ENCODE peak calls at places on chromosomes 11 and 22, in seven cellular contexts. S, G, W, H, J, V and B are unnamed samples. For H3K4me1, the result is how much of the 10 kb centered on the place peaks cover.

GRCh38 chr22:26887456-26887855 is 230.1 kb downstream of the MIAT start:
- DNase-seq in S (no peak), G (no peak), W (no peak), H (no peak), J (peak), V (no peak), B (no peak)

GRCh38 chr11:29293825-29294224 is 723.0 kb downstream of the KCNA4 start:
- DNase-seq in S (no peak), G (no peak), W (no peak), H (no peak), J (no peak), V (no peak), B (no peak)

GRCh38 chr22:38713921-38714320 is 8.2 kb downstream of the GTPBP1 start:
- DNase-seq in S (no peak), G (no peak), W (no peak), H (no peak), J (peak), V (no peak), B (no peak)

GRCh38 chr11:72625746-72626636 is 48.2 kb downstream of the PDE2A start:
- DNase-seq in S (no peak), G (peak), W (peak), H (peak), J (no peak), V (no peak), B (no peak)

GRCh38 chr11:95768521-95768920 is 21.1 kb downstream of the FAM76B start:
- DNase-seq in S (no peak), G (no peak), W (no peak), H (no peak), J (peak), V (no peak), B (no peak)

GRCh38 chr11:42239102-42239501 is 779.6 kb upstream of the LRRC4C start:
- DNase-seq in S (no peak), G (no peak), W (no peak), H (no peak), J (no peak), V (no peak), B (no peak)

GRCh38 chr11:65316979-65317786 is 2.5 kb downstream of the CDC42EP2 start:
- DNase-seq in S (peak), G (peak), W (peak), H (peak), J (peak), V (no peak), B (no peak)

GRCh38 chr11:2575611-2576051 is 124.2 kb downstream of the KCNQ1OT1 start:
- DNase-seq in S (no peak), G (no peak), W (peak), H (peak), J (no peak), V (no peak), B (no peak)

GRCh38 chr11:116276051-116277044 is 496.4 kb downstream of the BUD13 start:
- DNase-seq in S (peak), G (peak), W (peak), H (peak), J (peak), V (no peak), B (peak)

GRCh38 chr11:33384251-33384650 is 127.1 kb downstream of the HIPK3 start:
- DNase-seq in S (no peak), G (no peak), W (no peak), H (no peak), J (no peak), V (no peak), B (no peak)

GRCh38 chr11:57491371-57492061 is 24.0 kb downstream of the SLC43A1 start:
- DNase-seq in S (no peak), G (no peak), W (peak), H (no peak), J (peak), V (no peak), B (peak)

GRCh38 chr11:40867991-40868685 is 591.3 kb downstream of the LRRC4C start:
- DNase-seq in S (no peak), G (no peak), W (no peak), H (no peak), J (peak), V (no peak), B (no peak)

GRCh38 chr11:35179466-35180135 is 40.6 kb downstream of the CD44 start:
- DNase-seq in S (no peak), G (no peak), W (no peak), H (no peak), J (no peak), V (no peak), B (no peak)

GRCh38 chr11:35183526-35183925 is 44.6 kb downstream of the CD44 start:
- DNase-seq in S (no peak), G (no peak), W (no peak), H (no peak), J (no peak), V (no peak), B (no peak)

GRCh38 chr11:35185696-35186095 is 46.7 kb downstream of the CD44 start:
- DNase-seq in S (no peak), G (no peak), W (no peak), H (no peak), J (no peak), V (no peak), B (no peak)

GRCh38 chr11:35180311-35181233 is 41.6 kb downstream of the CD44 start:
- DNase-seq in S (no peak), G (no peak), W (no peak), H (no peak), J (no peak), V (no peak), B (no peak)

GRCh38 chr11:35182317-35182939 is 43.5 kb downstream of the CD44 start:
- DNase-seq in S (no peak), G (no peak), W (no peak), H (no peak), J (no peak), V (no peak), B (no peak)
- H3K27ac ChIP-seq in S (no peak), G (no peak), W (peak), H (no peak), J (no peak), V (no peak), B (no peak)

DNA sequence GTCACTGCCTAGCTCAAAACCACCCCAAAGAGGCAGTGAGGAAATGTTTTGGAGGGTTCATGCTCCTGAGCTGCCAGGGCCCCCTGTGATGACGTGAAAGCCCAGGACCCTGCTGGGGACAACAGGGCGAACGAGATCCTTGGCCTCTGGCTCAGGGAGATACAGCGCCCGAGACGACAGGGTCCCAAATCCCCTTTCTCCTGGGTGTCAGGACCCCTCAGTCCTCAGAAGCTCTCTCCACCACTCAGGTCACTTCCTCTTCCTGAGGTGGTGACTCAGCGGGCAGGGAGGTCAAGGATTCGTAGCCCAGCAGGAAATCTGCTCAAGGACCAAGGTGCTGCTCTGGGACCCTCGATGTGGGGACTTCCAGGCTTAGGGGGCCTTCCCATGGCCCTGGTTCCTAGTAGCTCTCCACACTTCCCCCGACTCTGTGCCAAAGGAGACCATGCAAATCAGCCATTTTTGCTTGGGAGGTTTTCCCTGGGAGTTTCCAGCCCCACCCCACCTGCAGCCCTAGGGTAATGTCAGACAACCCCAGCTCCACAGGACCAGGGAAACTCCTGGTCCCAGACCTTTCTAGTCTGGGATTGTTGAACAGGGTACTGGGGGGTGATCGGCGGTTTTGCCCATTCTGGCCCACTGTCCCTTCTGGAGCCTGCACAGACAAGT is 12.8 kb downstream of the BCL9L start:
- DNase-seq in S (no peak), G (no peak), W (no peak), H (no peak), J (peak), V (no peak), B (no peak)
- H3K4me1 ChIP-seq in S (half or more), G (half or more), W (half or more), H (half or more), J (half or more), V (half or more), B (half or more)

DNA sequence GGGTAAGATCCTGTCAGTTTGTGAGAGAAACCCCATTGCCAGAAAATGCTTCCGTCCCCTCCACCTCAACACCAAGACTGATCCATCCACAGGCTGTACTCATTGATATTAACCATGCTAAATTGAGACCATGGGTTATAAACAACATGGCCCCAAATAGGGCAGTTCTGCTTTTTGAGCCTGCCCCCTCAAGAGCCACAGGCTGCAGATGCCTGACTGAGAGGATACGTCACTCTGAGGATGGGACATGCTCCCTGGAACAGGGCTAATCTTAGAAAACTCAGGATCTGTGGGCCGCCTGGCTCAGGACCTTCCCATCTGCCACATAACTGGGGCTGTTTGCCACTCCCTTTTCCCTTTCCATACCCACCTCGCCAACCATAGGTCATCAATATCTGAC is 99.8 kb downstream of the MICAL2 start:
- DNase-seq in S (no peak), G (no peak), W (no peak), H (no peak), J (no peak), V (no peak), B (no peak)
- H3K27ac ChIP-seq in S (no peak), G (no peak), W (no peak), H (no peak), J (no peak), V (no peak), B (no peak)

GRCh38 chr11:68369161-68369560 is 56.8 kb downstream of the LRP5 start:
- DNase-seq in S (no peak), G (no peak), W (no peak), H (no peak), J (no peak), V (no peak), B (no peak)

GRCh38 chr11:68372114-68372513 is 59.7 kb downstream of the LRP5 start:
- DNase-seq in S (no peak), G (no peak), W (no peak), H (peak), J (no peak), V (no peak), B (no peak)

GRCh38 chr11:68370211-68371111 is 58.1 kb downstream of the LRP5 start:
- DNase-seq in S (no peak), G (no peak), W (no peak), H (no peak), J (no peak), V (no peak), B (no peak)

GRCh38 chr11:68371176-68372041 is 59.0 kb downstream of the LRP5 start:
- DNase-seq in S (no peak), G (no peak), W (no peak), H (peak), J (no peak), V (no peak), B (no peak)

DNA sequence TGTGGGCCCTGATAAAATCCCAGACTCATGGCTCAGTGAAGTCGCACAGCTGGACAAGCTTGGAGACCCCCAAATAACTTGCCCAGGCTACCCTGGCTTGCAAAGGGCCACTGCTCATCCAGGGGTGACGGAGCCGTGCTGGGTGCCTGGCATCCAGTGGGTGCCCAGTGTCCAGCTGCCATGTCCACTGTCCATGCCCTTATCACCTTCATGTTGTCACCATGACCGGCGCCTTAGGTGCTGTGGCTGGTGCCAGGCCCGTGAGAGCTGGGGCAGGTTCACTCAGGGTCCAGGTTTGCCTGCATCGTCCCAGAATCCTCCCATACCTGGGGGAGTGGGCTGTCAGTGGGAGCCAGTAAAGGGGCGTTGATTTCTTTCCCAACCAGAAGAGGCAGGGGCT is 57.4 kb downstream of the LRP5 start:
- DNase-seq in S (no peak), G (no peak), W (no peak), H (no peak), J (no peak), V (no peak), B (no peak)
- H3K4me1 ChIP-seq in S (under half), G (under half), W (under half), H (half or more), J (under half), V (under half), B (under half)

DNA sequence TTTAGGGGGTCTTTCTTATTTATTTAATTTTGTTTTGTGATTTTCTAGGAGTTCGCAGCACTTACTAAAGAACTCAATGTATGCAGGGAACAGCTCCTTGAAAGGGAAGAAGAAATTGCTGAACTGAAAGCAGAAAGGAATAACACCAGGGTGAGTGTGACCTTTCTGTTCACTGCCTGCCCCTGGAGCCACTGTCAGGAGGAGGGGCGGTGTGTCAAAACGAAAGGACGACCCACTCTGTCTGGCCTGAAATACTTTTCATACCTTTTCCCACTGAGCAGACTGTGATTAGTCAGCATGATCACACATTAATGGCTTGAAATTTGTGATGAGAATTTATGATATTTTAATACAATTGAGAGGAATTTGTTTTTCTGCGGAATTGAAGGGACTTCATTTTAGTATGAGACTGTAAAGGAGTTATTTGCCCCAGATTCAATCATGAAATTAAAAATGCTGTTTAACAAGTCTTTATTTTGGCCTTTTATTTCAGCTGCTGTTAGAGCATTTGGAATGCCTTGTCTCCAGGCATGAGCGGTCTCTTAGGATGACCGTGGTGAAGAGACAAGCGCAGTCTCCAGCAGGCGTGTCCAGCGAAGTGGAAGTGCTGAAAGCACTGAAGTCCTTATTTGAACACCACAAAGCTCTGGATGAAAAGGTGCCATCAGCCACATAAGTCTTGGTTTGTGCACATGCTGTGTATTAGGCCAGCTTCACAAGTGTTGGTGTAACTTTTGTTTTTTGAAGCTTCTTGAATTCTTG is 54.0 kb downstream of the PPFIA1 start:
- DNase-seq in S (no peak), G (no peak), W (no peak), H (no peak), J (no peak), V (no peak), B (no peak)
- H3K27ac ChIP-seq in S (no peak), G (peak), W (peak), H (peak), J (no peak), V (no peak), B (no peak)

GRCh38 chr11:76076749-76077148 is 129.6 kb downstream of the WNT11 start:
- DNase-seq in S (no peak), G (no peak), W (no peak), H (no peak), J (no peak), V (no peak), B (no peak)
- H3K4me1 ChIP-seq in S (under half), G (under half), W (under half), H (under half), J (under half), V (under half), B (under half)